ENCODE peak calls at places on chromosomes 1 and 21, in eight cellular contexts. O is GM23338, F is PC-9, D is K562, V is hepatocyte, Z is HCT116, H is mammary epithelial cell, L is fibroblast of lung. G is an unnamed sample.

GRCh38 chr1:243487649-243488227 is 231.9 kb downstream of the SDCCAG8 start:
- DNase-seq in Z (peak; percentile 33), O (peak; percentile 80), F (no peak), D (peak; percentile 93), V (no peak), L (peak; percentile 15), H (no peak), G (no peak)

GRCh38 chr1:167517535-167518330 is 596 bp downstream of the CD247 start:
- DNase-seq in H (no peak), F (no peak), O (no peak), Z (no peak), L (no peak), V (no peak), D (peak; percentile 84), G (peak; percentile 57)

GRCh38 chr1:55716151-55716550 is 501.0 kb upstream of the USP24 start:
- DNase-seq in L (peak; percentile 49), Z (no peak), D (no peak), V (no peak), F (no peak), H (no peak), O (no peak), G (no peak)

GRCh38 chr1:189432761-189433160 is 1044.9 kb downstream of the BRINP3 start:
- DNase-seq in L (no peak), Z (no peak), V (no peak), F (no peak), H (no peak), D (no peak), O (no peak), G (no peak)

GRCh38 chr1:6975371-6975770 is 190.1 kb downstream of the CAMTA1 start:
- DNase-seq in D (no peak), F (no peak), V (no peak), L (no peak), O (no peak), Z (no peak), H (no peak), G (no peak)

GRCh38 chr1:24236170-24237045 is 49.3 kb upstream of the IFNLR1 start:
- DNase-seq in F (peak; percentile 83), H (peak; percentile 88), V (peak; percentile 49), O (peak; percentile 23), Z (peak; percentile 15), L (peak; percentile 65), D (no peak), G (no peak)

GRCh38 chr1:5828322-5828935 is 163.8 kb downstream of the NPHP4 start:
- DNase-seq in O (no peak), H (no peak), L (no peak), F (no peak), Z (no peak), D (no peak), V (no peak), G (no peak)

GRCh38 chr1:15952317-15953258 is 23.3 kb downstream of the ZBTB17 start:
- DNase-seq in V (peak; percentile 40), D (peak; percentile 78), Z (peak; percentile 38), L (peak; percentile 87), F (peak; percentile 86), H (peak; percentile 99), O (peak; percentile 13), G (no peak)

GRCh38 chr1:24599265-24599664 is 43.4 kb downstream of the NCMAP start:
- DNase-seq in V (no peak), Z (no peak), O (no peak), F (no peak), D (no peak), H (no peak), L (no peak), G (no peak)

GRCh38 chr1:79069828-79070227 is 63.3 kb upstream of the ADGRL4 start:
- DNase-seq in F (no peak), D (no peak), Z (no peak), O (no peak), V (no peak), H (no peak), L (no peak), G (no peak)

GRCh38 chr21:33022828-33023573 is 2.7 kb upstream of the OLIG2 start:
- DNase-seq in D (no peak), Z (no peak), O (peak; percentile 55), H (no peak), V (no peak), L (no peak), F (no peak), G (no peak)

GRCh38 chr21:33025106-33025470 is 647 bp upstream of the OLIG2 start:
- DNase-seq in Z (no peak), O (peak; percentile 82), H (no peak), L (no peak), F (no peak), V (no peak), D (no peak), G (no peak)

GRCh38 chr21:33024278-33025103 is 1.2 kb upstream of the OLIG2 start:
- DNase-seq in F (no peak), L (no peak), O (peak; percentile 45), Z (no peak), D (no peak), V (no peak), H (no peak), G (no peak)

GRCh38 chr21:33022489-33022827 is 3.3 kb upstream of the OLIG2 start:
- DNase-seq in L (no peak), H (no peak), V (no peak), O (no peak), F (no peak), Z (no peak), D (no peak), G (no peak)

DNA sequence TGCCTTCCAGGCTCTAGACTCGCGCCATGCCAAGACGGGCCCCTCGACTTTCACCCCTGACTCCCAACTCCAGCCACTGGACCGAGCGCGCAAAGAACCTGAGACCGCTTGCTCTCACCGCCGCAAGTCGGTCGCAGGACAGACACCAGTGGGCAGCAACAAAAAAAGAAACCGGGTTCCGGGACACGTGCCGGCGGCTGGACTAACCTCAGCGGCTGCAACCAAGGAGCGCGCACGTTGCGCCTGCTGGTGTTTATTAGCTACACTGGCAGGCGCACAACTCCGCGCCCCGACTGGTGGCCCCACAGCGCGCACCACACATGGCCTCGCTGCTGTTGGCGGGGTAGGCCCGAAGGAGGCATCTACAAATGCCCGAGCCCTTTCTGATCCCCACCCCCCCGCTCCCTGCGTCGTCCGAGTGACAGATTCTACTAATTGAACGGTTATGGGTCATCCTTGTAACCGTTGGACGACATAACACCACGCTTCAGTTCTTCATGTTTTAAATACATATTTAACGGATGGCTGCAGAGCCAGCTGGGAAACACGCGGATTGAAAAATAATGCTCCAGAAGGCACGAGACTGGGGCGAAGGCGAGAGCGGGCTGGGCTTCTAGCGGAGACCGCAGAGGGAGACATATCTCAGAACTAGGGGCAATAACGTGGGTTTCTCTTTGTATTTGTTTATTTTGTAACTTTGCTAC is 2.0 kb upstream of the OLIG2 start:
- DNase-seq in L (no peak), Z (no peak), D (no peak), F (no peak), O (peak; percentile 61), V (no peak), H (no peak), G (no peak)
- TF ChIP-seq EZH2 in L (no peak), Z (no peak), D (no peak), F (no peak), O (peak; percentile 93), V (peak; percentile 14), H (peak; percentile 59), G (no peak)

DNA sequence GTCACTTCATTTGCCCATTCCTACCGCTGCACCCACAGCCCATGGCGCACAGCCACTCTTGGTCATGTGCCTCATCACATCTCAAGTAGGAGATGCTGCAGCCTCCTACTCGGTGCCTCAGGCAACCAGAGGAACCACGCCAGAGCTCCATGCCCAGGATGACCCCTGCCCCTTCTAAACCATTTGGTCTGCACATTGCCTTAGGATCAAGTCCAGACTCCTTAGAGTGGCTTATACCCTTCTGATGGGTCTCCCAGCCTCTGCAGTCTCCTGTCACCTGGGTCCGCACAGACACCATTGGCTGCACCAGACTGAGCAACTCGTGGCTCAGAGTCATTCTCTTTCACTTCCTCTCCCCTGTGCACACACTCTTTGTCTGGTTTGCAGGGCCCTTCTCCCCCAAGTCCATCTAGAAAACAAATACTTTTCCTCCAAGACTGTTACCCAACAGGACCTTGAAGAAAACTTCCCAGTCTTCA is 2.2 kb upstream of the ADORA3 start:
- DNase-seq in F (no peak), D (no peak), Z (no peak), H (no peak), L (no peak), O (no peak), V (peak; percentile 2), G (no peak)
- H3K27ac ChIP-seq in F (no peak overlapping the region), D (no peak overlapping the region), Z (no peak overlapping the region), H (no peak overlapping the region), L (no peak overlapping the region), O (no peak overlapping the region), V (no peak overlapping the region), G (no peak overlapping the region)

DNA sequence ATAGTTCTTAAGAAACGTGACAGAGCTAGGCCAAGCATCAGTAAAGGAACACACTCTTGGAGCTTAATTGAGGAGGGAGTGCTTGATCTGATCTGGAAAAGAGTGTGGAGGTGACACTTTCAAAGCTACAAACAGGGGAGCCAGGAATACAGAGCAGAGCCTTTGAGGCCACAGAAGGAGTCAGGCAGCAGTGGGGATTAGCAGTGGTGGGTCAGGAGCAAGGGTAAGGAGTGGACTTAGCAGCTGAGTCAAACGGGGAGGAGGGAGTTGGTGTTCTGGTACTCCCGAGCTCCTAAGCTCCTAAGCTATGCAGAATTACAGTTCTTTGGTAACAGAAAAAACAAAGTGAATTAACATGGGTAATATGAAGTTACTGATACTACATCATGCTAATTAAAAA is 14.5 kb downstream of the RAB4A start:
- DNase-seq in L (no peak), O (no peak), D (no peak), F (no peak), V (peak; percentile 28), H (no peak), Z (no peak), G (no peak)
- TF ChIP-seq EZH2 in L (no peak), O (no peak), D (no peak), F (no peak), V (no peak), H (no peak), Z (no peak), G (no peak)

GRCh38 chr1:210652329-210652954 is 323.7 kb downstream of the HHAT start:
- DNase-seq in L (no peak), D (no peak), F (no peak), V (no peak), Z (no peak), O (no peak), H (no peak), G (no peak)
- H3K27ac ChIP-seq in L (no peak overlapping the region), D (no peak overlapping the region), F (no peak overlapping the region), V (no peak overlapping the region), Z (no peak overlapping the region), O (no peak overlapping the region), H (no peak overlapping the region), G (no peak overlapping the region)

DNA sequence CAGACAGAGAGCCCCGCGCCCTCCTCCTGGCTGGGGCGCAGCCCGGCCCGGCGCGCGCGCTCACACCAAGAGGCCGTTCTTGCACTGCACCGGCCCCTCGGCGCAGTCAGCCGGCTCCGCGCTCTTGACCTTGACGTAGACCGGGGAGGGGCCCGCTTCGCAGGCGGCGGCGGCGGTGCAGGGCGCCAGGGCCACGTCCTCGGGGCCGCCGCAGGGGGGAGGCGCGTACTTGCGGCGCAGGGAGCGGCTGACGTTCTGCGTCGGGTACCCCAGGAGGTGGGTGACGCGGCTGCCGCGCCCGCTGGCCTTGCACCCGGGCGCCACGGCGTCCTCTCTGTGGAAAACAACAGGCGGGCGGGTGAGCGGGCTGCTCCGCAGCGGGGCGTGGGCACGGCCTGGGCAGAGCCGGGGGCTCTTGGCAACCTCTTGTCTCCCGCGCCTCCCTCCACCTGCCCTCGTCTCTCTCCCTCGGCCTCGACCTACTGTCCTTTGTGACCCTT is 7.7 kb downstream of the VSIG8 start:
- DNase-seq in O (peak; percentile 82), V (peak; percentile 94), Z (peak; percentile 54), L (peak; percentile 86), D (peak; percentile 59), F (peak; percentile 70), H (peak; percentile 53), G (no peak)
- TF ChIP-seq EZH2 in O (peak; percentile 14), V (no peak), Z (no peak), L (no peak), D (no peak), F (no peak), H (no peak), G (no peak)

G was measured in DND-41.